ENCODE peak calls at places on chromosome 18, in ten cellular contexts. T is K562; O is A549; F is heart left ventricle; P is CD4-positive, alpha-beta memory T cell; Q is epithelial cell of prostate; A is dorsolateral prefrontal cortex; D is CD4-positive, CD25-positive, alpha-beta regulatory T cell; Y is RWPE1; H is brain microvascular endothelial cell. W is an unnamed sample.

GRCh38 chr18:63518178-63519012 is 23.8 kb upstream of the SERPINB12 start:
- DNase-seq in T (peak), O (peak), F (peak), P (peak), Q (no peak), A (peak), D (peak), Y (peak), H (peak), W (peak)

GRCh38 chr18:31049189-31049588 is 6.6 kb upstream of the DSC3 start:
- DNase-seq in T (no peak), O (no peak), F (no peak), P (no peak), Q (no peak), A (no peak), D (no peak), Y (no peak), H (no peak), W (peak)

GRCh38 chr18:66646622-66647021 is 42.7 kb upstream of the CDH19 start:
- DNase-seq in T (no peak), O (no peak), F (no peak), P (no peak), Q (no peak), A (no peak), D (no peak), Y (no peak), H (peak), W (peak)

GRCh38 chr18:75218524-75218923 is 7.9 kb downstream of the TSHZ1 start:
- DNase-seq in T (no peak), O (no peak), F (no peak), P (no peak), Q (no peak), A (no peak), D (no peak), Y (no peak), H (no peak), W (no peak)

GRCh38 chr18:58166278-58166844 is 122.3 kb downstream of the NEDD4L start:
- DNase-seq in T (no peak), O (no peak), F (no peak), P (no peak), Q (no peak), A (no peak), D (no peak), Y (no peak), H (no peak), W (no peak)

GRCh38 chr18:68083131-68083530 is 566.6 kb upstream of the DSEL start:
- DNase-seq in T (no peak), O (no peak), F (no peak), P (no peak), Q (no peak), A (no peak), D (no peak), Y (no peak), H (peak), W (peak)

GRCh38 chr18:58004317-58004716 is 39.7 kb upstream of the NEDD4L start:
- DNase-seq in T (no peak), O (peak), F (no peak), P (no peak), Q (peak), A (no peak), D (no peak), Y (peak), H (peak), W (peak)

GRCh38 chr18:48078448-48078847 is 148.0 kb upstream of the SMAD2 start:
- DNase-seq in T (no peak), O (no peak), F (no peak), P (no peak), Q (no peak), A (no peak), D (no peak), Y (no peak), H (no peak), W (no peak)

GRCh38 chr18:34929336-34929780 is 111.9 kb upstream of the MAPRE2 start:
- DNase-seq in T (peak), O (peak), F (no peak), P (no peak), Q (peak), A (no peak), D (no peak), Y (peak), H (peak), W (peak)

GRCh38 chr18:63002803-63003445 is 287.6 kb downstream of the PHLPP1 start:
- DNase-seq in T (no peak), O (no peak), F (no peak), P (no peak), Q (no peak), A (no peak), D (no peak), Y (no peak), H (no peak), W (no peak)

GRCh38 chr18:13700153-13700552 is 26.2 kb downstream of the FAM210A start:
- DNase-seq in T (no peak), O (no peak), F (no peak), P (no peak), Q (no peak), A (no peak), D (no peak), Y (no peak), H (no peak), W (no peak)

GRCh38 chr18:55587341-55588000 is 521 bp downstream of the TCF4 start:
- DNase-seq in T (peak), O (no peak), F (peak), P (no peak), Q (no peak), A (no peak), D (no peak), Y (no peak), H (peak), W (no peak)

GRCh38 chr18:50072146-50072545 is 122.8 kb downstream of the MYO5B start:
- DNase-seq in T (no peak), O (no peak), F (no peak), P (no peak), Q (no peak), A (no peak), D (no peak), Y (no peak), H (no peak), W (no peak)

GRCh38 chr18:51321696-51322095 is 124.2 kb upstream of the MEX3C start:
- DNase-seq in T (no peak), O (no peak), F (no peak), P (no peak), Q (peak), A (no peak), D (no peak), Y (peak), H (no peak), W (peak)

GRCh38 chr18:62759704-62760402 is 44.5 kb downstream of the PHLPP1 start:
- DNase-seq in T (no peak), O (no peak), F (no peak), P (no peak), Q (no peak), A (no peak), D (no peak), Y (peak), H (peak), W (peak)

GRCh38 chr18:22346342-22346967 is 71.3 kb downstream of the CTAGE1 start:
- DNase-seq in T (no peak), O (no peak), F (peak), P (peak), Q (peak), A (no peak), D (no peak), Y (peak), H (peak), W (no peak)

GRCh38 chr18:63120541-63121059 is 199.0 kb downstream of the BCL2 start:
- DNase-seq in T (no peak), O (no peak), F (no peak), P (no peak), Q (no peak), A (no peak), D (no peak), Y (no peak), H (no peak), W (no peak)

GRCh38 chr18:76493213-76494107 is 1.6 kb downstream of the ZNF516 start:
- DNase-seq in T (peak), O (peak), F (no peak), P (no peak), Q (no peak), A (no peak), D (peak), Y (peak), H (peak), W (peak)

GRCh38 chr18:41320090-41320489 is 634.9 kb upstream of the PIK3C3 start:
- DNase-seq in T (no peak), O (no peak), F (no peak), P (no peak), Q (no peak), A (no peak), D (no peak), Y (no peak), H (no peak), W (peak)

GRCh38 chr18:50624981-50625380 is 65.1 kb downstream of the MAPK4 start:
- DNase-seq in T (no peak), O (no peak), F (no peak), P (no peak), Q (no peak), A (no peak), D (no peak), Y (no peak), H (no peak), W (no peak)

GRCh38 chr18:12657048-12657848 is 659 bp downstream of the SPIRE1 start:
- DNase-seq in T (peak), O (peak), F (peak), P (peak), Q (no peak), A (no peak), D (no peak), Y (no peak), H (peak), W (no peak)
- H3K27ac ChIP-seq in T (peak), O (peak), F (peak), P (no peak), Q (peak), A (peak), D (no peak), Y (peak), H (peak), W (peak)

GRCh38 chr18:12238861-12239260 is 15.3 kb upstream of the CIDEA start:
- DNase-seq in T (peak), O (no peak), F (no peak), P (no peak), Q (no peak), A (no peak), D (no peak), Y (no peak), H (peak), W (no peak)
- H3K27ac ChIP-seq in T (no peak), O (no peak), F (no peak), P (no peak), Q (no peak), A (no peak), D (no peak), Y (no peak), H (peak), W (no peak)

GRCh38 chr18:39223283-39223682 is 1657.7 kb upstream of the CELF4 start:
- DNase-seq in T (no peak), O (no peak), F (no peak), P (no peak), Q (no peak), A (no peak), D (no peak), Y (no peak), H (no peak), W (no peak)
- H3K27ac ChIP-seq in T (no peak), O (no peak), F (no peak), P (no peak), Q (no peak), A (no peak), D (no peak), Y (no peak), H (no peak), W (no peak)

GRCh38 chr18:27242392-27243047 is 57.4 kb upstream of the CHST9 start:
- DNase-seq in T (no peak), O (no peak), F (no peak), P (no peak), Q (no peak), A (no peak), D (no peak), Y (no peak), H (no peak), W (no peak)
- H3K27ac ChIP-seq in T (no peak), O (no peak), F (no peak), P (no peak), Q (no peak), A (no peak), D (no peak), Y (no peak), H (no peak), W (no peak)

GRCh38 chr18:23626451-23627279 is 36.0 kb downstream of the ANKRD29 start:
- DNase-seq in T (no peak), O (peak), F (no peak), P (no peak), Q (no peak), A (no peak), D (no peak), Y (peak), H (peak), W (peak)
- H3K27ac ChIP-seq in T (no peak), O (peak), F (no peak), P (no peak), Q (peak), A (no peak), D (no peak), Y (no peak), H (peak), W (peak)

GRCh38 chr18:3675446-3675845 is 225.5 kb downstream of the TGIF1 start:
- DNase-seq in T (no peak), O (peak), F (no peak), P (no peak), Q (no peak), A (no peak), D (no peak), Y (peak), H (no peak), W (no peak)

GRCh38 chr18:3675994-3676393 is 226.0 kb downstream of the TGIF1 start:
- DNase-seq in T (no peak), O (no peak), F (no peak), P (no peak), Q (no peak), A (no peak), D (no peak), Y (no peak), H (no peak), W (no peak)

GRCh38 chr18:3683483-3683882 is 233.5 kb downstream of the TGIF1 start:
- DNase-seq in T (no peak), O (no peak), F (no peak), P (no peak), Q (no peak), A (no peak), D (no peak), Y (no peak), H (no peak), W (no peak)

GRCh38 chr18:3682061-3682460 is 232.1 kb downstream of the TGIF1 start:
- DNase-seq in T (no peak), O (no peak), F (no peak), P (no peak), Q (no peak), A (no peak), D (no peak), Y (no peak), H (no peak), W (no peak)

GRCh38 chr18:3679254-3679653 is 229.3 kb downstream of the TGIF1 start:
- DNase-seq in T (no peak), O (no peak), F (no peak), P (no peak), Q (peak), A (no peak), D (no peak), Y (peak), H (no peak), W (peak)
- H3K27ac ChIP-seq in T (no peak), O (no peak), F (no peak), P (no peak), Q (peak), A (peak), D (no peak), Y (peak), H (no peak), W (peak)

DNA sequence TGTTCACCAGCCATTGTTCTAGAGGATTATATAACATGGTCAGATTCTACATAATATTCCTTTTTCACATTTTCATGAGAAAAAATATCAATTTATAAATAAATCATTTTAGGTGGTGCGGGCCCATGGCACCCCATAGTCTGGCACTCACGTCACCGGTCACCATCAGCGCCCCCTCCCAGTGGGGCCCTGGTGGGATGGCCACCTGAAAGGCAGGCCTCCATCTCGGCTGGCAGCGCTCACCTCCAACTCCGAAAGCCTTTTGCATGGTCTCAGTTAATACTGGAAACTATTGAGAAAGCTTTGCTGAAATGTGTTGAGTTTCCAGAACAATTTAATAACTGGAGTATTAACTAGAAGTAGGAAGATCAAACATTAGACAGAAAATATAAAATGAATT is 141.4 kb upstream of the SALL3 start:
- DNase-seq in T (no peak), O (no peak), F (no peak), P (no peak), Q (no peak), A (no peak), D (no peak), Y (no peak), H (no peak), W (no peak)
- H3K27ac ChIP-seq in T (no peak), O (no peak), F (no peak), P (no peak), Q (no peak), A (no peak), D (no peak), Y (no peak), H (no peak), W (no peak)

GRCh38 chr18:59514193-59514592 is 155.1 kb upstream of the LMAN1 start:
- DNase-seq in T (no peak), O (no peak), F (peak), P (no peak), Q (no peak), A (no peak), D (no peak), Y (no peak), H (peak), W (no peak)

GRCh38 chr18:59518705-59519104 is 159.6 kb upstream of the LMAN1 start:
- DNase-seq in T (no peak), O (no peak), F (no peak), P (no peak), Q (no peak), A (no peak), D (no peak), Y (no peak), H (no peak), W (no peak)

GRCh38 chr18:59517446-59518171 is 158.5 kb upstream of the LMAN1 start:
- DNase-seq in T (no peak), O (no peak), F (no peak), P (no peak), Q (no peak), A (no peak), D (no peak), Y (peak), H (no peak), W (no peak)

GRCh38 chr18:59515147-59515546 is 156.1 kb upstream of the LMAN1 start:
- DNase-seq in T (no peak), O (no peak), F (no peak), P (no peak), Q (no peak), A (no peak), D (no peak), Y (no peak), H (no peak), W (no peak)

GRCh38 chr18:59516356-59517155 is 157.5 kb upstream of the LMAN1 start:
- DNase-seq in T (peak), O (peak), F (peak), P (no peak), Q (no peak), A (no peak), D (no peak), Y (peak), H (peak), W (peak)
- H3K27ac ChIP-seq in T (no peak), O (no peak), F (peak), P (no peak), Q (no peak), A (no peak), D (no peak), Y (no peak), H (no peak), W (no peak)